ENCODE peak calls at places on chromosome 11, in seven cellular contexts. One of them, this sample, is unnamed.

GRCh38 chr11:85137597-85137996 is 489.5 kb downstream of the DLG2 start:
- ATAC-seq in activated naive CD4-positive, alpha-beta T cell treated with anti-CD3 and anti-CD28 coated beads, Interleukin-2, amount 50 U/mL, for 72 hours: no peak
- ATAC-seq in activated naive CD8-positive, alpha-beta T cell treated with anti-CD3 and anti-CD28 coated beads, Interleukin-2, amount 50 U/mL, for 24 hours: no peak
- ATAC-seq in upper lobe of left lung: no peak
- ATAC-seq in CD8-positive, alpha-beta T cell: no peak
- ATAC-seq in stimulated activated effector memory CD8-positive, alpha-beta T cell treated with anti-CD3 and anti-CD28 coated beads, Interleukin-12 subunit alpha, Interleukin-12 subunit beta, amount 100 ng/mL, for 72 hours: no peak
- ATAC-seq in T-helper 17 cell: no peak
- ATAC-seq in this sample: no peak

GRCh38 chr11:69301491-69302401 is 7.8 kb downstream of the MYEOV start:
- ATAC-seq in activated naive CD4-positive, alpha-beta T cell treated with anti-CD3 and anti-CD28 coated beads, Interleukin-2, amount 50 U/mL, for 72 hours: peak; percentile 38
- ATAC-seq in upper lobe of left lung: peak; percentile 14
- ATAC-seq in CD8-positive, alpha-beta T cell: no peak
- ATAC-seq in activated naive CD8-positive, alpha-beta T cell treated with anti-CD3 and anti-CD28 coated beads, Interleukin-2, amount 50 U/mL, for 24 hours: peak; percentile 56
- ATAC-seq in stimulated activated effector memory CD8-positive, alpha-beta T cell treated with anti-CD3 and anti-CD28 coated beads, Interleukin-12 subunit alpha, Interleukin-12 subunit beta, amount 100 ng/mL, for 72 hours: peak; percentile 71
- ATAC-seq in T-helper 17 cell: no peak
- ATAC-seq in this sample: peak; percentile 47

GRCh38 chr11:44147751-44148150 is 52.3 kb downstream of the EXT2 start:
- ATAC-seq in activated naive CD8-positive, alpha-beta T cell treated with anti-CD3 and anti-CD28 coated beads, Interleukin-2, amount 50 U/mL, for 24 hours: no peak
- ATAC-seq in CD8-positive, alpha-beta T cell: no peak
- ATAC-seq in activated naive CD4-positive, alpha-beta T cell treated with anti-CD3 and anti-CD28 coated beads, Interleukin-2, amount 50 U/mL, for 72 hours: no peak
- ATAC-seq in T-helper 17 cell: no peak
- ATAC-seq in stimulated activated effector memory CD8-positive, alpha-beta T cell treated with anti-CD3 and anti-CD28 coated beads, Interleukin-12 subunit alpha, Interleukin-12 subunit beta, amount 100 ng/mL, for 72 hours: no peak
- ATAC-seq in upper lobe of left lung: no peak
- ATAC-seq in this sample: no peak

GRCh38 chr11:66313321-66314185 is 3.3 kb downstream of the CD248 start:
- ATAC-seq in activated naive CD8-positive, alpha-beta T cell treated with anti-CD3 and anti-CD28 coated beads, Interleukin-2, amount 50 U/mL, for 24 hours: no peak
- ATAC-seq in upper lobe of left lung: peak; percentile 0
- ATAC-seq in stimulated activated effector memory CD8-positive, alpha-beta T cell treated with anti-CD3 and anti-CD28 coated beads, Interleukin-12 subunit alpha, Interleukin-12 subunit beta, amount 100 ng/mL, for 72 hours: no peak
- ATAC-seq in T-helper 17 cell: no peak
- ATAC-seq in activated naive CD4-positive, alpha-beta T cell treated with anti-CD3 and anti-CD28 coated beads, Interleukin-2, amount 50 U/mL, for 72 hours: no peak
- ATAC-seq in CD8-positive, alpha-beta T cell: no peak
- ATAC-seq in this sample: no peak

GRCh38 chr11:16981651-16982194 is 32.5 kb downstream of the PLEKHA7 start:
- ATAC-seq in CD8-positive, alpha-beta T cell: no peak
- ATAC-seq in upper lobe of left lung: peak; percentile 36
- ATAC-seq in activated naive CD8-positive, alpha-beta T cell treated with anti-CD3 and anti-CD28 coated beads, Interleukin-2, amount 50 U/mL, for 24 hours: no peak
- ATAC-seq in activated naive CD4-positive, alpha-beta T cell treated with anti-CD3 and anti-CD28 coated beads, Interleukin-2, amount 50 U/mL, for 72 hours: no peak
- ATAC-seq in T-helper 17 cell: no peak
- ATAC-seq in stimulated activated effector memory CD8-positive, alpha-beta T cell treated with anti-CD3 and anti-CD28 coated beads, Interleukin-12 subunit alpha, Interleukin-12 subunit beta, amount 100 ng/mL, for 72 hours: no peak
- ATAC-seq in this sample: no peak

GRCh38 chr11:96162816-96163499 is 180.0 kb downstream of the MAML2 start:
- ATAC-seq in CD8-positive, alpha-beta T cell: no peak
- ATAC-seq in upper lobe of left lung: peak; percentile 85
- ATAC-seq in stimulated activated effector memory CD8-positive, alpha-beta T cell treated with anti-CD3 and anti-CD28 coated beads, Interleukin-12 subunit alpha, Interleukin-12 subunit beta, amount 100 ng/mL, for 72 hours: no peak
- ATAC-seq in activated naive CD8-positive, alpha-beta T cell treated with anti-CD3 and anti-CD28 coated beads, Interleukin-2, amount 50 U/mL, for 24 hours: no peak
- ATAC-seq in T-helper 17 cell: no peak
- ATAC-seq in activated naive CD4-positive, alpha-beta T cell treated with anti-CD3 and anti-CD28 coated beads, Interleukin-2, amount 50 U/mL, for 72 hours: no peak
- ATAC-seq in this sample: no peak

GRCh38 chr11:27965559-27965958 is 142.4 kb downstream of the KIF18A start:
- ATAC-seq in upper lobe of left lung: no peak
- ATAC-seq in stimulated activated effector memory CD8-positive, alpha-beta T cell treated with anti-CD3 and anti-CD28 coated beads, Interleukin-12 subunit alpha, Interleukin-12 subunit beta, amount 100 ng/mL, for 72 hours: no peak
- ATAC-seq in T-helper 17 cell: no peak
- ATAC-seq in activated naive CD4-positive, alpha-beta T cell treated with anti-CD3 and anti-CD28 coated beads, Interleukin-2, amount 50 U/mL, for 72 hours: no peak
- ATAC-seq in CD8-positive, alpha-beta T cell: no peak
- ATAC-seq in activated naive CD8-positive, alpha-beta T cell treated with anti-CD3 and anti-CD28 coated beads, Interleukin-2, amount 50 U/mL, for 24 hours: no peak
- ATAC-seq in this sample: no peak

GRCh38 chr11:34313099-34313517 is 44.7 kb downstream of the ABTB2 start:
- ATAC-seq in CD8-positive, alpha-beta T cell: peak; percentile 55
- ATAC-seq in T-helper 17 cell: peak; percentile 57
- ATAC-seq in activated naive CD8-positive, alpha-beta T cell treated with anti-CD3 and anti-CD28 coated beads, Interleukin-2, amount 50 U/mL, for 24 hours: peak; percentile 60
- ATAC-seq in stimulated activated effector memory CD8-positive, alpha-beta T cell treated with anti-CD3 and anti-CD28 coated beads, Interleukin-12 subunit alpha, Interleukin-12 subunit beta, amount 100 ng/mL, for 72 hours: peak; percentile 48
- ATAC-seq in activated naive CD4-positive, alpha-beta T cell treated with anti-CD3 and anti-CD28 coated beads, Interleukin-2, amount 50 U/mL, for 72 hours: peak; percentile 52
- ATAC-seq in upper lobe of left lung: peak; percentile 8
- ATAC-seq in this sample: peak; percentile 61

GRCh38 chr11:45665206-45665932 is at the start of gene CHST1:
- ATAC-seq in activated naive CD4-positive, alpha-beta T cell treated with anti-CD3 and anti-CD28 coated beads, Interleukin-2, amount 50 U/mL, for 72 hours: peak; percentile 40
- ATAC-seq in activated naive CD8-positive, alpha-beta T cell treated with anti-CD3 and anti-CD28 coated beads, Interleukin-2, amount 50 U/mL, for 24 hours: no peak
- ATAC-seq in T-helper 17 cell: peak; percentile 61
- ATAC-seq in CD8-positive, alpha-beta T cell: peak; percentile 31
- ATAC-seq in upper lobe of left lung: peak; percentile 76
- ATAC-seq in stimulated activated effector memory CD8-positive, alpha-beta T cell treated with anti-CD3 and anti-CD28 coated beads, Interleukin-12 subunit alpha, Interleukin-12 subunit beta, amount 100 ng/mL, for 72 hours: peak; percentile 31
- ATAC-seq in this sample: peak; percentile 14

GRCh38 chr11:34053161-34053686 is 1.7 kb downstream of the CAPRIN1 start:
- ATAC-seq in stimulated activated effector memory CD8-positive, alpha-beta T cell treated with anti-CD3 and anti-CD28 coated beads, Interleukin-12 subunit alpha, Interleukin-12 subunit beta, amount 100 ng/mL, for 72 hours: peak; percentile 72
- ATAC-seq in CD8-positive, alpha-beta T cell: peak; percentile 69
- ATAC-seq in activated naive CD8-positive, alpha-beta T cell treated with anti-CD3 and anti-CD28 coated beads, Interleukin-2, amount 50 U/mL, for 24 hours: peak; percentile 58
- ATAC-seq in upper lobe of left lung: peak; percentile 76
- ATAC-seq in activated naive CD4-positive, alpha-beta T cell treated with anti-CD3 and anti-CD28 coated beads, Interleukin-2, amount 50 U/mL, for 72 hours: peak; percentile 58
- ATAC-seq in T-helper 17 cell: peak; percentile 68
- ATAC-seq in this sample: peak; percentile 66

GRCh38 chr11:131418214-131418613 is 47.8 kb downstream of the NTM start:
- ATAC-seq in T-helper 17 cell: no peak
- ATAC-seq in CD8-positive, alpha-beta T cell: no peak
- ATAC-seq in upper lobe of left lung: no peak
- ATAC-seq in activated naive CD4-positive, alpha-beta T cell treated with anti-CD3 and anti-CD28 coated beads, Interleukin-2, amount 50 U/mL, for 72 hours: no peak
- ATAC-seq in activated naive CD8-positive, alpha-beta T cell treated with anti-CD3 and anti-CD28 coated beads, Interleukin-2, amount 50 U/mL, for 24 hours: no peak
- ATAC-seq in stimulated activated effector memory CD8-positive, alpha-beta T cell treated with anti-CD3 and anti-CD28 coated beads, Interleukin-12 subunit alpha, Interleukin-12 subunit beta, amount 100 ng/mL, for 72 hours: no peak
- ATAC-seq in this sample: no peak

GRCh38 chr11:26649884-26650283 is 72.0 kb downstream of the SLC5A12 start:
- ATAC-seq in activated naive CD4-positive, alpha-beta T cell treated with anti-CD3 and anti-CD28 coated beads, Interleukin-2, amount 50 U/mL, for 72 hours: peak; percentile 63
- ATAC-seq in T-helper 17 cell: no peak
- ATAC-seq in upper lobe of left lung: peak; percentile 76
- ATAC-seq in CD8-positive, alpha-beta T cell: no peak
- ATAC-seq in stimulated activated effector memory CD8-positive, alpha-beta T cell treated with anti-CD3 and anti-CD28 coated beads, Interleukin-12 subunit alpha, Interleukin-12 subunit beta, amount 100 ng/mL, for 72 hours: no peak
- ATAC-seq in activated naive CD8-positive, alpha-beta T cell treated with anti-CD3 and anti-CD28 coated beads, Interleukin-2, amount 50 U/mL, for 24 hours: peak; percentile 49
- ATAC-seq in this sample: no peak

GRCh38 chr11:74282863-74283484 is 28.5 kb downstream of the P4HA3 start:
- ATAC-seq in stimulated activated effector memory CD8-positive, alpha-beta T cell treated with anti-CD3 and anti-CD28 coated beads, Interleukin-12 subunit alpha, Interleukin-12 subunit beta, amount 100 ng/mL, for 72 hours: peak; percentile 60
- ATAC-seq in T-helper 17 cell: no peak
- ATAC-seq in activated naive CD8-positive, alpha-beta T cell treated with anti-CD3 and anti-CD28 coated beads, Interleukin-2, amount 50 U/mL, for 24 hours: no peak
- ATAC-seq in upper lobe of left lung: no peak
- ATAC-seq in CD8-positive, alpha-beta T cell: no peak
- ATAC-seq in activated naive CD4-positive, alpha-beta T cell treated with anti-CD3 and anti-CD28 coated beads, Interleukin-2, amount 50 U/mL, for 72 hours: peak; percentile 40
- ATAC-seq in this sample: no peak

GRCh38 chr11:44515085-44515484 is 50.4 kb upstream of the CD82 start:
- ATAC-seq in activated naive CD8-positive, alpha-beta T cell treated with anti-CD3 and anti-CD28 coated beads, Interleukin-2, amount 50 U/mL, for 24 hours: no peak
- ATAC-seq in upper lobe of left lung: no peak
- ATAC-seq in stimulated activated effector memory CD8-positive, alpha-beta T cell treated with anti-CD3 and anti-CD28 coated beads, Interleukin-12 subunit alpha, Interleukin-12 subunit beta, amount 100 ng/mL, for 72 hours: no peak
- ATAC-seq in T-helper 17 cell: no peak
- ATAC-seq in activated naive CD4-positive, alpha-beta T cell treated with anti-CD3 and anti-CD28 coated beads, Interleukin-2, amount 50 U/mL, for 72 hours: no peak
- ATAC-seq in CD8-positive, alpha-beta T cell: no peak
- ATAC-seq in this sample: no peak

GRCh38 chr11:125176866-125177265 is 12.3 kb downstream of the PKNOX2 start:
- ATAC-seq in activated naive CD4-positive, alpha-beta T cell treated with anti-CD3 and anti-CD28 coated beads, Interleukin-2, amount 50 U/mL, for 72 hours: no peak
- ATAC-seq in T-helper 17 cell: no peak
- ATAC-seq in CD8-positive, alpha-beta T cell: no peak
- ATAC-seq in activated naive CD8-positive, alpha-beta T cell treated with anti-CD3 and anti-CD28 coated beads, Interleukin-2, amount 50 U/mL, for 24 hours: no peak
- ATAC-seq in upper lobe of left lung: no peak
- ATAC-seq in stimulated activated effector memory CD8-positive, alpha-beta T cell treated with anti-CD3 and anti-CD28 coated beads, Interleukin-12 subunit alpha, Interleukin-12 subunit beta, amount 100 ng/mL, for 72 hours: no peak
- ATAC-seq in this sample: no peak

GRCh38 chr11:96817488-96817887 is 427.7 kb downstream of the JRKL start:
- ATAC-seq in stimulated activated effector memory CD8-positive, alpha-beta T cell treated with anti-CD3 and anti-CD28 coated beads, Interleukin-12 subunit alpha, Interleukin-12 subunit beta, amount 100 ng/mL, for 72 hours: no peak
- ATAC-seq in activated naive CD4-positive, alpha-beta T cell treated with anti-CD3 and anti-CD28 coated beads, Interleukin-2, amount 50 U/mL, for 72 hours: no peak
- ATAC-seq in activated naive CD8-positive, alpha-beta T cell treated with anti-CD3 and anti-CD28 coated beads, Interleukin-2, amount 50 U/mL, for 24 hours: no peak
- ATAC-seq in T-helper 17 cell: no peak
- ATAC-seq in CD8-positive, alpha-beta T cell: no peak
- ATAC-seq in upper lobe of left lung: no peak
- ATAC-seq in this sample: no peak

GRCh38 chr11:102360681-102361080 is 13.7 kb downstream of the BIRC2 start:
- ATAC-seq in T-helper 17 cell: peak; percentile 47
- ATAC-seq in stimulated activated effector memory CD8-positive, alpha-beta T cell treated with anti-CD3 and anti-CD28 coated beads, Interleukin-12 subunit alpha, Interleukin-12 subunit beta, amount 100 ng/mL, for 72 hours: no peak
- ATAC-seq in CD8-positive, alpha-beta T cell: peak; percentile 10
- ATAC-seq in upper lobe of left lung: no peak
- ATAC-seq in activated naive CD8-positive, alpha-beta T cell treated with anti-CD3 and anti-CD28 coated beads, Interleukin-2, amount 50 U/mL, for 24 hours: no peak
- ATAC-seq in activated naive CD4-positive, alpha-beta T cell treated with anti-CD3 and anti-CD28 coated beads, Interleukin-2, amount 50 U/mL, for 72 hours: peak; percentile 13
- ATAC-seq in this sample: peak; percentile 22

GRCh38 chr11:47148903-47149535 is 27.7 kb downstream of the ARFGAP2 start:
- ATAC-seq in stimulated activated effector memory CD8-positive, alpha-beta T cell treated with anti-CD3 and anti-CD28 coated beads, Interleukin-12 subunit alpha, Interleukin-12 subunit beta, amount 100 ng/mL, for 72 hours: no peak
- ATAC-seq in activated naive CD4-positive, alpha-beta T cell treated with anti-CD3 and anti-CD28 coated beads, Interleukin-2, amount 50 U/mL, for 72 hours: no peak
- ATAC-seq in activated naive CD8-positive, alpha-beta T cell treated with anti-CD3 and anti-CD28 coated beads, Interleukin-2, amount 50 U/mL, for 24 hours: no peak
- ATAC-seq in CD8-positive, alpha-beta T cell: no peak
- ATAC-seq in upper lobe of left lung: no peak
- ATAC-seq in T-helper 17 cell: no peak
- ATAC-seq in this sample: no peak

GRCh38 chr11:118846181-118846946 is 37.3 kb upstream of the CXCR5 start:
- ATAC-seq in CD8-positive, alpha-beta T cell: no peak
- ATAC-seq in stimulated activated effector memory CD8-positive, alpha-beta T cell treated with anti-CD3 and anti-CD28 coated beads, Interleukin-12 subunit alpha, Interleukin-12 subunit beta, amount 100 ng/mL, for 72 hours: no peak
- ATAC-seq in activated naive CD4-positive, alpha-beta T cell treated with anti-CD3 and anti-CD28 coated beads, Interleukin-2, amount 50 U/mL, for 72 hours: no peak
- ATAC-seq in upper lobe of left lung: no peak
- ATAC-seq in T-helper 17 cell: no peak
- ATAC-seq in activated naive CD8-positive, alpha-beta T cell treated with anti-CD3 and anti-CD28 coated beads, Interleukin-2, amount 50 U/mL, for 24 hours: no peak
- ATAC-seq in this sample: no peak

GRCh38 chr11:71198141-71198822 is 54.1 kb downstream of the SHANK2 start:
- ATAC-seq in stimulated activated effector memory CD8-positive, alpha-beta T cell treated with anti-CD3 and anti-CD28 coated beads, Interleukin-12 subunit alpha, Interleukin-12 subunit beta, amount 100 ng/mL, for 72 hours: no peak
- ATAC-seq in activated naive CD4-positive, alpha-beta T cell treated with anti-CD3 and anti-CD28 coated beads, Interleukin-2, amount 50 U/mL, for 72 hours: no peak
- ATAC-seq in T-helper 17 cell: no peak
- ATAC-seq in CD8-positive, alpha-beta T cell: no peak
- ATAC-seq in activated naive CD8-positive, alpha-beta T cell treated with anti-CD3 and anti-CD28 coated beads, Interleukin-2, amount 50 U/mL, for 24 hours: no peak
- ATAC-seq in upper lobe of left lung: no peak
- ATAC-seq in this sample: no peak

GRCh38 chr11:44199298-44199697 is 103.8 kb downstream of the EXT2 start:
- ATAC-seq in stimulated activated effector memory CD8-positive, alpha-beta T cell treated with anti-CD3 and anti-CD28 coated beads, Interleukin-12 subunit alpha, Interleukin-12 subunit beta, amount 100 ng/mL, for 72 hours: no peak
- ATAC-seq in activated naive CD8-positive, alpha-beta T cell treated with anti-CD3 and anti-CD28 coated beads, Interleukin-2, amount 50 U/mL, for 24 hours: no peak
- ATAC-seq in T-helper 17 cell: no peak
- ATAC-seq in activated naive CD4-positive, alpha-beta T cell treated with anti-CD3 and anti-CD28 coated beads, Interleukin-2, amount 50 U/mL, for 72 hours: no peak
- ATAC-seq in upper lobe of left lung: no peak
- ATAC-seq in CD8-positive, alpha-beta T cell: no peak
- ATAC-seq in this sample: no peak

GRCh38 chr11:14974021-14974698 is 2.0 kb upstream of the CALCA start:
- ATAC-seq in activated naive CD4-positive, alpha-beta T cell treated with anti-CD3 and anti-CD28 coated beads, Interleukin-2, amount 50 U/mL, for 72 hours: peak; percentile 49
- ATAC-seq in T-helper 17 cell: peak; percentile 25
- ATAC-seq in CD8-positive, alpha-beta T cell: peak; percentile 42
- ATAC-seq in stimulated activated effector memory CD8-positive, alpha-beta T cell treated with anti-CD3 and anti-CD28 coated beads, Interleukin-12 subunit alpha, Interleukin-12 subunit beta, amount 100 ng/mL, for 72 hours: peak; percentile 20
- ATAC-seq in upper lobe of left lung: peak; percentile 35
- ATAC-seq in activated naive CD8-positive, alpha-beta T cell treated with anti-CD3 and anti-CD28 coated beads, Interleukin-2, amount 50 U/mL, for 24 hours: peak; percentile 73
- ATAC-seq in this sample: peak; percentile 10

GRCh38 chr11:35736952-35737351 is 74.4 kb downstream of the TRIM44 start:
- ATAC-seq in activated naive CD4-positive, alpha-beta T cell treated with anti-CD3 and anti-CD28 coated beads, Interleukin-2, amount 50 U/mL, for 72 hours: no peak
- ATAC-seq in CD8-positive, alpha-beta T cell: no peak
- ATAC-seq in activated naive CD8-positive, alpha-beta T cell treated with anti-CD3 and anti-CD28 coated beads, Interleukin-2, amount 50 U/mL, for 24 hours: no peak
- ATAC-seq in upper lobe of left lung: no peak
- ATAC-seq in T-helper 17 cell: no peak
- ATAC-seq in stimulated activated effector memory CD8-positive, alpha-beta T cell treated with anti-CD3 and anti-CD28 coated beads, Interleukin-12 subunit alpha, Interleukin-12 subunit beta, amount 100 ng/mL, for 72 hours: no peak
- ATAC-seq in this sample: no peak

GRCh38 chr11:29809121-29809520 is 207.7 kb downstream of the KCNA4 start:
- ATAC-seq in T-helper 17 cell: no peak
- ATAC-seq in CD8-positive, alpha-beta T cell: no peak
- ATAC-seq in activated naive CD4-positive, alpha-beta T cell treated with anti-CD3 and anti-CD28 coated beads, Interleukin-2, amount 50 U/mL, for 72 hours: no peak
- ATAC-seq in stimulated activated effector memory CD8-positive, alpha-beta T cell treated with anti-CD3 and anti-CD28 coated beads, Interleukin-12 subunit alpha, Interleukin-12 subunit beta, amount 100 ng/mL, for 72 hours: no peak
- ATAC-seq in upper lobe of left lung: no peak
- ATAC-seq in activated naive CD8-positive, alpha-beta T cell treated with anti-CD3 and anti-CD28 coated beads, Interleukin-2, amount 50 U/mL, for 24 hours: no peak
- ATAC-seq in this sample: no peak

GRCh38 chr11:16081756-16082531 is 274.4 kb downstream of the SOX6 start:
- ATAC-seq in upper lobe of left lung: no peak
- ATAC-seq in CD8-positive, alpha-beta T cell: no peak
- ATAC-seq in T-helper 17 cell: no peak
- ATAC-seq in stimulated activated effector memory CD8-positive, alpha-beta T cell treated with anti-CD3 and anti-CD28 coated beads, Interleukin-12 subunit alpha, Interleukin-12 subunit beta, amount 100 ng/mL, for 72 hours: no peak
- ATAC-seq in activated naive CD4-positive, alpha-beta T cell treated with anti-CD3 and anti-CD28 coated beads, Interleukin-2, amount 50 U/mL, for 72 hours: no peak
- ATAC-seq in activated naive CD8-positive, alpha-beta T cell treated with anti-CD3 and anti-CD28 coated beads, Interleukin-2, amount 50 U/mL, for 24 hours: no peak
- ATAC-seq in this sample: no peak

GRCh38 chr11:79438631-79439429 is 2.0 kb downstream of the TENM4 start:
- ATAC-seq in T-helper 17 cell: no peak
- ATAC-seq in stimulated activated effector memory CD8-positive, alpha-beta T cell treated with anti-CD3 and anti-CD28 coated beads, Interleukin-12 subunit alpha, Interleukin-12 subunit beta, amount 100 ng/mL, for 72 hours: no peak
- ATAC-seq in activated naive CD4-positive, alpha-beta T cell treated with anti-CD3 and anti-CD28 coated beads, Interleukin-2, amount 50 U/mL, for 72 hours: no peak
- ATAC-seq in upper lobe of left lung: no peak
- ATAC-seq in activated naive CD8-positive, alpha-beta T cell treated with anti-CD3 and anti-CD28 coated beads, Interleukin-2, amount 50 U/mL, for 24 hours: no peak
- ATAC-seq in CD8-positive, alpha-beta T cell: no peak
- ATAC-seq in this sample: no peak

GRCh38 chr11:112734207-112734606 is 227.0 kb upstream of the NCAM1 start:
- ATAC-seq in CD8-positive, alpha-beta T cell: no peak
- ATAC-seq in upper lobe of left lung: no peak
- ATAC-seq in T-helper 17 cell: no peak
- ATAC-seq in activated naive CD4-positive, alpha-beta T cell treated with anti-CD3 and anti-CD28 coated beads, Interleukin-2, amount 50 U/mL, for 72 hours: no peak
- ATAC-seq in activated naive CD8-positive, alpha-beta T cell treated with anti-CD3 and anti-CD28 coated beads, Interleukin-2, amount 50 U/mL, for 24 hours: no peak
- ATAC-seq in stimulated activated effector memory CD8-positive, alpha-beta T cell treated with anti-CD3 and anti-CD28 coated beads, Interleukin-12 subunit alpha, Interleukin-12 subunit beta, amount 100 ng/mL, for 72 hours: no peak
- ATAC-seq in this sample: no peak

GRCh38 chr11:14444441-14445189 is 55.0 kb downstream of the COPB1 start:
- ATAC-seq in activated naive CD8-positive, alpha-beta T cell treated with anti-CD3 and anti-CD28 coated beads, Interleukin-2, amount 50 U/mL, for 24 hours: peak; percentile 71
- ATAC-seq in upper lobe of left lung: no peak
- ATAC-seq in activated naive CD4-positive, alpha-beta T cell treated with anti-CD3 and anti-CD28 coated beads, Interleukin-2, amount 50 U/mL, for 72 hours: peak; percentile 18
- ATAC-seq in stimulated activated effector memory CD8-positive, alpha-beta T cell treated with anti-CD3 and anti-CD28 coated beads, Interleukin-12 subunit alpha, Interleukin-12 subunit beta, amount 100 ng/mL, for 72 hours: no peak
- ATAC-seq in T-helper 17 cell: no peak
- ATAC-seq in CD8-positive, alpha-beta T cell: no peak
- ATAC-seq in this sample: peak; percentile 69